ENCODE peak calls at places on chromosomes 4 and X, in ten cellular contexts. One of them, this sample, is unnamed.

GRCh38 chr4:5874811-5875465 is 17.9 kb downstream of the CRMP1 start:
- DNase-seq in fibroblast of lung: peak; percentile 22
- DNase-seq in esophagus squamous epithelium: no peak
- DNase-seq in thyroid gland: no peak
- DNase-seq in aorta: peak; percentile 37
- DNase-seq in SK-N-SH: no peak
- DNase-seq in PC-3: peak; percentile 56
- DNase-seq in NT2/D1: peak; percentile 87
- DNase-seq in PC-9: no peak
- DNase-seq in heart left ventricle: no peak
- DNase-seq in this sample: no peak

GRCh38 chr4:132445386-132445785 is 703.7 kb upstream of the PCDH10 start:
- DNase-seq in PC-3: no peak
- DNase-seq in fibroblast of lung: no peak
- DNase-seq in heart left ventricle: no peak
- DNase-seq in SK-N-SH: no peak
- DNase-seq in NT2/D1: no peak
- DNase-seq in PC-9: no peak
- DNase-seq in thyroid gland: no peak
- DNase-seq in aorta: no peak
- DNase-seq in esophagus squamous epithelium: no peak
- DNase-seq in this sample: no peak

GRCh38 chrX:153626863-153627674 is 19.9 kb upstream of the DUSP9 start:
- DNase-seq in fibroblast of lung: no peak
- DNase-seq in PC-3: no peak
- DNase-seq in SK-N-SH: no peak
- DNase-seq in NT2/D1: no peak
- DNase-seq in aorta: peak; percentile 69
- DNase-seq in PC-9: no peak
- DNase-seq in heart left ventricle: no peak
- DNase-seq in esophagus squamous epithelium: no peak
- DNase-seq in thyroid gland: no peak
- DNase-seq in this sample: no peak

GRCh38 chrX:39174761-39175417 is 373.6 kb downstream of the MID1IP1 start:
- DNase-seq in esophagus squamous epithelium: no peak
- DNase-seq in PC-9: no peak
- DNase-seq in NT2/D1: no peak
- DNase-seq in PC-3: peak; percentile 4
- DNase-seq in SK-N-SH: no peak
- DNase-seq in thyroid gland: no peak
- DNase-seq in fibroblast of lung: no peak
- DNase-seq in heart left ventricle: no peak
- DNase-seq in aorta: no peak
- DNase-seq in this sample: no peak

GRCh38 chr4:78938868-78939666 is at the start of gene PAQR3:
- DNase-seq in thyroid gland: peak; percentile 82
- DNase-seq in fibroblast of lung: peak; percentile 78
- DNase-seq in NT2/D1: peak; percentile 65
- DNase-seq in esophagus squamous epithelium: peak; percentile 17
- DNase-seq in aorta: peak; percentile 95
- DNase-seq in heart left ventricle: peak; percentile 88
- DNase-seq in PC-3: peak; percentile 86
- DNase-seq in SK-N-SH: peak; percentile 97
- DNase-seq in PC-9: peak; percentile 75
- DNase-seq in this sample: peak; percentile 77

GRCh38 chrX:11427082-11428033 is 134.1 kb downstream of the AMELX start:
- DNase-seq in SK-N-SH: peak; percentile 26
- DNase-seq in fibroblast of lung: peak; percentile 44
- DNase-seq in NT2/D1: no peak
- DNase-seq in PC-3: peak; percentile 26
- DNase-seq in thyroid gland: peak; percentile 72
- DNase-seq in PC-9: no peak
- DNase-seq in aorta: peak; percentile 87
- DNase-seq in heart left ventricle: peak; percentile 51
- DNase-seq in esophagus squamous epithelium: no peak
- DNase-seq in this sample: no peak

GRCh38 chr4:41541697-41542096 is 3.7 kb downstream of the LIMCH1 start:
- DNase-seq in esophagus squamous epithelium: no peak
- DNase-seq in thyroid gland: no peak
- DNase-seq in fibroblast of lung: peak; percentile 28
- DNase-seq in heart left ventricle: peak; percentile 30
- DNase-seq in SK-N-SH: no peak
- DNase-seq in PC-9: no peak
- DNase-seq in PC-3: no peak
- DNase-seq in aorta: peak; percentile 60
- DNase-seq in NT2/D1: no peak
- DNase-seq in this sample: no peak

GRCh38 chr4:186823989-186824388 is 100.3 kb upstream of the FAT1 start:
- DNase-seq in fibroblast of lung: peak; percentile 77
- DNase-seq in SK-N-SH: no peak
- DNase-seq in esophagus squamous epithelium: no peak
- DNase-seq in PC-9: no peak
- DNase-seq in NT2/D1: no peak
- DNase-seq in aorta: no peak
- DNase-seq in PC-3: no peak
- DNase-seq in heart left ventricle: no peak
- DNase-seq in thyroid gland: no peak
- DNase-seq in this sample: no peak

GRCh38 chr4:123783936-123784335 is 387.3 kb downstream of the SPRY1 start:
- DNase-seq in thyroid gland: no peak
- DNase-seq in PC-3: peak; percentile 18
- DNase-seq in NT2/D1: no peak
- DNase-seq in esophagus squamous epithelium: no peak
- DNase-seq in PC-9: no peak
- DNase-seq in fibroblast of lung: peak; percentile 43
- DNase-seq in heart left ventricle: no peak
- DNase-seq in aorta: no peak
- DNase-seq in SK-N-SH: no peak
- DNase-seq in this sample: no peak

GRCh38 chrX:118727686-118728339 is 407 bp downstream of the IL13RA1 start:
- DNase-seq in PC-3: peak; percentile 11
- DNase-seq in SK-N-SH: no peak
- DNase-seq in thyroid gland: peak; percentile 52
- DNase-seq in esophagus squamous epithelium: no peak
- DNase-seq in fibroblast of lung: peak; percentile 21
- DNase-seq in PC-9: peak; percentile 48
- DNase-seq in aorta: peak; percentile 87
- DNase-seq in NT2/D1: no peak
- DNase-seq in heart left ventricle: peak; percentile 48
- DNase-seq in this sample: no peak

GRCh38 chr4:155758500-155759371 is at the start of gene GUCY1B1:
- DNase-seq in PC-3: peak; percentile 86
- DNase-seq in fibroblast of lung: peak; percentile 95
- DNase-seq in SK-N-SH: peak; percentile 98
- DNase-seq in esophagus squamous epithelium: peak; percentile 43
- DNase-seq in PC-9: peak; percentile 77
- DNase-seq in thyroid gland: peak; percentile 87
- DNase-seq in aorta: peak; percentile 97
- DNase-seq in heart left ventricle: peak; percentile 97
- DNase-seq in NT2/D1: peak; percentile 67
- DNase-seq in this sample: peak; percentile 78

DNA sequence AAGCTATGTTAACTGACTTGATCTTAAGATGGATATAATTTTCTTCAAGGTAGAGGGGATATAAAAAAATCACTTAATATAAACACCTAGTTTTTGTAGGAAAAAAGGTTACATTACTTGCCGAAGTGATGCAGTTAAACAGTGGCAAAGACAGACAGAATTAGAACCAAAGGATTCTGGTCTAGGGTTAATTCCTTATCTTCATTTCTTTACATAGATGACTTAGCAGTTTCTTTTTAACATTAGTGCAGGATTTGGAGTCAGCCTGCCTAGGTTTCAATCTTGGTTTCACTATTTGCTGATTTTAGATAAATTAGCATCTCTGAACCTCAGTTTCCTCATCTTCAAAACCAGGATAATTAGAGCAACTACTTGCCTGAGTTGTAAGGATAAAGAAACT is 14.3 kb downstream of the ZAR1 start:
- DNase-seq in thyroid gland: no peak
- DNase-seq in fibroblast of lung: no peak
- DNase-seq in PC-9: no peak
- DNase-seq in SK-N-SH: no peak
- DNase-seq in heart left ventricle: no peak
- DNase-seq in esophagus squamous epithelium: no peak
- DNase-seq in NT2/D1: no peak
- DNase-seq in aorta: no peak
- DNase-seq in PC-3: no peak
- DNase-seq in this sample: no peak
- H3K4me1 ChIP-seq in thyroid gland: no peaks in the 10 kb centered on the region
- H3K4me1 ChIP-seq in fibroblast of lung: no peaks in the 10 kb centered on the region
- H3K4me1 ChIP-seq in PC-9: no peaks in the 10 kb centered on the region
- H3K4me1 ChIP-seq in SK-N-SH: no peaks in the 10 kb centered on the region
- H3K4me1 ChIP-seq in heart left ventricle: no peaks in the 10 kb centered on the region
- H3K4me1 ChIP-seq in esophagus squamous epithelium: no peaks in the 10 kb centered on the region
- H3K4me1 ChIP-seq in NT2/D1: no peaks in the 10 kb centered on the region
- H3K4me1 ChIP-seq in aorta: no peaks in the 10 kb centered on the region
- H3K4me1 ChIP-seq in PC-3: no peaks in the 10 kb centered on the region
- H3K4me1 ChIP-seq in this sample: peaks cover 2% of the 10 kb centered on the region

GRCh38 chr4:39616651-39617050 is 22.0 kb downstream of the SMIM14 start:
- DNase-seq in fibroblast of lung: no peak
- DNase-seq in PC-9: no peak
- DNase-seq in aorta: no peak
- DNase-seq in SK-N-SH: no peak
- DNase-seq in NT2/D1: no peak
- DNase-seq in esophagus squamous epithelium: no peak
- DNase-seq in heart left ventricle: no peak
- DNase-seq in PC-3: no peak
- DNase-seq in thyroid gland: no peak
- DNase-seq in this sample: no peak
- H3K4me1 ChIP-seq in fibroblast of lung: peaks cover 10% of the 10 kb centered on the region
- H3K4me1 ChIP-seq in PC-9: peaks cover 61% of the 10 kb centered on the region
- H3K4me1 ChIP-seq in aorta: peaks cover 2% of the 10 kb centered on the region
- H3K4me1 ChIP-seq in SK-N-SH: peaks cover 31% of the 10 kb centered on the region
- H3K4me1 ChIP-seq in NT2/D1: no peaks in the 10 kb centered on the region
- H3K4me1 ChIP-seq in esophagus squamous epithelium: peaks cover 12% of the 10 kb centered on the region
- H3K4me1 ChIP-seq in heart left ventricle: peaks cover 17% of the 10 kb centered on the region
- H3K4me1 ChIP-seq in PC-3: peaks cover 68% of the 10 kb centered on the region
- H3K4me1 ChIP-seq in thyroid gland: peaks cover 39% of the 10 kb centered on the region
- H3K4me1 ChIP-seq in this sample: peaks cover 34% of the 10 kb centered on the region

GRCh38 chrX:81257817-81258216 is 55.9 kb downstream of the SH3BGRL start:
- DNase-seq in fibroblast of lung: no peak
- DNase-seq in esophagus squamous epithelium: no peak
- DNase-seq in heart left ventricle: no peak
- DNase-seq in PC-3: no peak
- DNase-seq in thyroid gland: no peak
- DNase-seq in aorta: no peak
- DNase-seq in SK-N-SH: no peak
- DNase-seq in NT2/D1: no peak
- DNase-seq in PC-9: no peak
- DNase-seq in this sample: no peak
- H3K4me1 ChIP-seq in fibroblast of lung: peaks cover 3% of the 10 kb centered on the region
- H3K4me1 ChIP-seq in esophagus squamous epithelium: peaks cover 3% of the 10 kb centered on the region
- H3K4me1 ChIP-seq in heart left ventricle: peaks cover 7% of the 10 kb centered on the region
- H3K4me1 ChIP-seq in PC-3: peaks cover 39% of the 10 kb centered on the region
- H3K4me1 ChIP-seq in thyroid gland: peaks cover 5% of the 10 kb centered on the region
- H3K4me1 ChIP-seq in aorta: no peaks in the 10 kb centered on the region
- H3K4me1 ChIP-seq in SK-N-SH: no peaks in the 10 kb centered on the region
- H3K4me1 ChIP-seq in NT2/D1: no peaks in the 10 kb centered on the region
- H3K4me1 ChIP-seq in PC-9: no peaks in the 10 kb centered on the region
- H3K4me1 ChIP-seq in this sample: peaks cover 22% of the 10 kb centered on the region

GRCh38 chr4:92461732-92462131 is 158.0 kb downstream of the GRID2 start:
- DNase-seq in aorta: no peak
- DNase-seq in PC-9: no peak
- DNase-seq in thyroid gland: no peak
- DNase-seq in esophagus squamous epithelium: no peak
- DNase-seq in heart left ventricle: no peak
- DNase-seq in PC-3: no peak
- DNase-seq in fibroblast of lung: no peak
- DNase-seq in SK-N-SH: no peak
- DNase-seq in NT2/D1: no peak
- DNase-seq in this sample: no peak
- H3K4me1 ChIP-seq in aorta: no peaks in the 10 kb centered on the region
- H3K4me1 ChIP-seq in PC-9: no peaks in the 10 kb centered on the region
- H3K4me1 ChIP-seq in thyroid gland: no peaks in the 10 kb centered on the region
- H3K4me1 ChIP-seq in esophagus squamous epithelium: no peaks in the 10 kb centered on the region
- H3K4me1 ChIP-seq in heart left ventricle: no peaks in the 10 kb centered on the region
- H3K4me1 ChIP-seq in PC-3: no peaks in the 10 kb centered on the region
- H3K4me1 ChIP-seq in fibroblast of lung: no peaks in the 10 kb centered on the region
- H3K4me1 ChIP-seq in SK-N-SH: no peaks in the 10 kb centered on the region
- H3K4me1 ChIP-seq in NT2/D1: no peaks in the 10 kb centered on the region
- H3K4me1 ChIP-seq in this sample: no peaks in the 10 kb centered on the region

GRCh38 chr4:83561381-83561780 is 25.5 kb downstream of the GPAT3 start:
- DNase-seq in aorta: no peak
- DNase-seq in PC-9: no peak
- DNase-seq in fibroblast of lung: peak; percentile 63
- DNase-seq in NT2/D1: no peak
- DNase-seq in thyroid gland: peak; percentile 22
- DNase-seq in heart left ventricle: no peak
- DNase-seq in PC-3: peak; percentile 75
- DNase-seq in esophagus squamous epithelium: no peak
- DNase-seq in SK-N-SH: no peak
- DNase-seq in this sample: no peak
- H3K4me1 ChIP-seq in aorta: no peaks in the 10 kb centered on the region
- H3K4me1 ChIP-seq in PC-9: peaks cover 52% of the 10 kb centered on the region
- H3K4me1 ChIP-seq in fibroblast of lung: peaks cover 5% of the 10 kb centered on the region
- H3K4me1 ChIP-seq in NT2/D1: no peaks in the 10 kb centered on the region
- H3K4me1 ChIP-seq in thyroid gland: no peaks in the 10 kb centered on the region
- H3K4me1 ChIP-seq in heart left ventricle: peaks cover 15% of the 10 kb centered on the region
- H3K4me1 ChIP-seq in PC-3: peaks cover 31% of the 10 kb centered on the region
- H3K4me1 ChIP-seq in esophagus squamous epithelium: no peaks in the 10 kb centered on the region
- H3K4me1 ChIP-seq in SK-N-SH: no peaks in the 10 kb centered on the region
- H3K4me1 ChIP-seq in this sample: peaks cover 8% of the 10 kb centered on the region

DNA sequence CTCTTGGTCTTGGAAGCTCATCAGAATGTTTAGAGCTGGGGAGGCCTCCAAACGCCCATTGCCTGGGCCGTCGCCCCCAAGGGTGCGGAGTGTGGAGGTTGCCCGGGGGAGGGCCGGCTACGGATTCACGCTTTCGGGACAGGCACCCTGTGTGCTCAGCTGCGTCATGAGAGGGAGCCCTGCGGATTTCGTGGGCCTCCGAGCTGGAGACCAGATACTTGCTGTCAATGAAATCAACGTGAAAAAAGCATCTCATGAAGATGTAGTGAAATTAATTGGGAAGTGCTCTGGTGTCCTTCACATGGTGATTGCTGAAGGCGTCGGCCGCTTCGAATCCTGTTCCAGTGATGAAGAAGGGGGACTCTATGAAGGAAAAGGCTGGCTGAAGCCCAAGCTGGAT is 23.3 kb downstream of the RGS12 start:
- DNase-seq in esophagus squamous epithelium: no peak
- DNase-seq in aorta: peak; percentile 49
- DNase-seq in fibroblast of lung: no peak
- DNase-seq in PC-9: no peak
- DNase-seq in PC-3: no peak
- DNase-seq in heart left ventricle: peak; percentile 5
- DNase-seq in thyroid gland: no peak
- DNase-seq in SK-N-SH: no peak
- DNase-seq in NT2/D1: no peak
- DNase-seq in this sample: peak; percentile 45
- H3K4me1 ChIP-seq in esophagus squamous epithelium: peaks cover 5% of the 10 kb centered on the region
- H3K4me1 ChIP-seq in aorta: no peaks in the 10 kb centered on the region
- H3K4me1 ChIP-seq in fibroblast of lung: no peaks in the 10 kb centered on the region
- H3K4me1 ChIP-seq in PC-9: peaks cover 19% of the 10 kb centered on the region
- H3K4me1 ChIP-seq in PC-3: peaks cover 15% of the 10 kb centered on the region
- H3K4me1 ChIP-seq in heart left ventricle: peaks cover 19% of the 10 kb centered on the region
- H3K4me1 ChIP-seq in thyroid gland: peaks cover 1% of the 10 kb centered on the region
- H3K4me1 ChIP-seq in SK-N-SH: no peaks in the 10 kb centered on the region
- H3K4me1 ChIP-seq in NT2/D1: peaks cover 8% of the 10 kb centered on the region
- H3K4me1 ChIP-seq in this sample: peaks cover 11% of the 10 kb centered on the region

This sample was measured in RWPE2.